ENCODE peak calls at places on chromosomes 6 and 20, in nine cellular contexts. Y is choroid plexus epithelial cell; K is NCI-H1105; A is stimulated activated CD4-positive, alpha-beta T cell treated with anti-CD3 and anti-CD28 coated beads, Interleukin-1b, Interleukin-23, amount 100 ng/mL, for 1 hour; J is NCI-H446; O is HCT116; G is pancreas; W is T-helper 9 cell; Q is Calu3. P is an unnamed sample.

GRCh38 chr20:43702502-43702901 is 24.3 kb downstream of the GTSF1L start:
- DNase-seq in Y (no peak), K (no peak), A (no peak), J (no peak), O (no peak), G (no peak), W (no peak), Q (no peak), P (no peak)

GRCh38 chr6:107670792-107671199 is 153.3 kb downstream of the SCML4 start:
- DNase-seq in Y (peak; percentile 60), K (no peak), A (no peak), J (peak; percentile 18), O (no peak), G (no peak), W (no peak), Q (no peak), P (no peak)

GRCh38 chr6:35297541-35298481 is at the start of gene DEF6:
- DNase-seq in Y (peak; percentile 94), K (peak; percentile 75), A (peak; percentile 76), J (peak; percentile 19), O (peak; percentile 81), G (peak; percentile 85), W (peak; percentile 79), Q (peak; percentile 93), P (peak; percentile 58)

GRCh38 chr20:31823360-31824124 is 4.4 kb downstream of the MYLK2 start:
- DNase-seq in Y (peak; percentile 54), K (no peak), A (no peak), J (no peak), O (no peak), G (no peak), W (no peak), Q (no peak), P (no peak)

GRCh38 chr6:163903528-163903927 is 489.0 kb downstream of the QKI start:
- DNase-seq in Y (no peak), K (no peak), A (no peak), J (no peak), O (no peak), G (no peak), W (no peak), Q (no peak), P (no peak)

GRCh38 chr6:98824163-98824906 is 10.0 kb upstream of the POU3F2 start:
- DNase-seq in Y (no peak), K (no peak), A (no peak), J (no peak), O (no peak), G (no peak), W (no peak), Q (no peak), P (no peak)

GRCh38 chr20:1362484-1362883 is 30.4 kb downstream of the FKBP1A start:
- DNase-seq in Y (no peak), K (no peak), A (no peak), J (no peak), O (no peak), G (no peak), W (no peak), Q (no peak), P (no peak)

GRCh38 chr6:82909551-82909950 is 156.1 kb downstream of the UBE3D start:
- DNase-seq in Y (no peak), K (no peak), A (no peak), J (no peak), O (no peak), G (no peak), W (no peak), Q (no peak), P (no peak)

GRCh38 chr6:144879436-144879835 is 594.3 kb downstream of the UTRN start:
- DNase-seq in Y (no peak), K (no peak), A (no peak), J (no peak), O (no peak), G (no peak), W (no peak), Q (no peak), P (no peak)